ENCODE peak calls at places on chromosomes 13 and 19, in ten cellular contexts. One of them, this sample, is unnamed.

GRCh38 chr19:2012941-2013682 is 2.4 kb downstream of the BTBD2 start:
- DNase-seq in nucleus accumbens: no peak
- DNase-seq in astrocyte of the spinal cord: no peak
- DNase-seq in activated CD8-positive, alpha-beta T cell treated with anti-CD3 and anti-CD28 coated beads, Interleukin-2, amount 10 ng/mL, durations not matched to agents 7 days and 5 days: no peak
- DNase-seq in BE2C: no peak
- DNase-seq in fibroblast of lung: no peak
- DNase-seq in Daoy: no peak
- DNase-seq in stimulated activated naive CD4-positive, alpha-beta T cell: no peak
- DNase-seq in NCI-H526: no peak
- DNase-seq in activated T-cell treated with anti-CD3 and anti-CD28 coated beads, Interleukin-2, amount 50 U/mL, for 48 hours: no peak
- DNase-seq in this sample: no peak

GRCh38 chr19:46967578-46968018 is 52.0 kb upstream of the NPAS1 start:
- DNase-seq in nucleus accumbens: no peak
- DNase-seq in astrocyte of the spinal cord: no peak
- DNase-seq in activated CD8-positive, alpha-beta T cell treated with anti-CD3 and anti-CD28 coated beads, Interleukin-2, amount 10 ng/mL, durations not matched to agents 7 days and 5 days: peak
- DNase-seq in BE2C: no peak
- DNase-seq in fibroblast of lung: no peak
- DNase-seq in Daoy: no peak
- DNase-seq in stimulated activated naive CD4-positive, alpha-beta T cell: no peak
- DNase-seq in NCI-H526: no peak
- DNase-seq in activated T-cell treated with anti-CD3 and anti-CD28 coated beads, Interleukin-2, amount 50 U/mL, for 48 hours: peak
- DNase-seq in this sample: no peak

GRCh38 chr13:27971236-27971645 is 2.1 kb upstream of the CDX2 start:
- DNase-seq in nucleus accumbens: no peak
- DNase-seq in astrocyte of the spinal cord: no peak
- DNase-seq in activated CD8-positive, alpha-beta T cell treated with anti-CD3 and anti-CD28 coated beads, Interleukin-2, amount 10 ng/mL, durations not matched to agents 7 days and 5 days: no peak
- DNase-seq in BE2C: no peak
- DNase-seq in fibroblast of lung: no peak
- DNase-seq in Daoy: no peak
- DNase-seq in stimulated activated naive CD4-positive, alpha-beta T cell: no peak
- DNase-seq in NCI-H526: no peak
- DNase-seq in activated T-cell treated with anti-CD3 and anti-CD28 coated beads, Interleukin-2, amount 50 U/mL, for 48 hours: no peak
- DNase-seq in this sample: no peak

GRCh38 chr19:2618611-2619010 is 83.9 kb downstream of the GNG7 start:
- DNase-seq in nucleus accumbens: no peak
- DNase-seq in astrocyte of the spinal cord: peak
- DNase-seq in activated CD8-positive, alpha-beta T cell treated with anti-CD3 and anti-CD28 coated beads, Interleukin-2, amount 10 ng/mL, durations not matched to agents 7 days and 5 days: peak
- DNase-seq in BE2C: no peak
- DNase-seq in fibroblast of lung: peak
- DNase-seq in Daoy: peak
- DNase-seq in stimulated activated naive CD4-positive, alpha-beta T cell: peak
- DNase-seq in NCI-H526: no peak
- DNase-seq in activated T-cell treated with anti-CD3 and anti-CD28 coated beads, Interleukin-2, amount 50 U/mL, for 48 hours: peak
- DNase-seq in this sample: peak

GRCh38 chr19:15161028-15161984 is 39.5 kb downstream of the NOTCH3 start:
- DNase-seq in nucleus accumbens: no peak
- DNase-seq in astrocyte of the spinal cord: no peak
- DNase-seq in activated CD8-positive, alpha-beta T cell treated with anti-CD3 and anti-CD28 coated beads, Interleukin-2, amount 10 ng/mL, durations not matched to agents 7 days and 5 days: no peak
- DNase-seq in BE2C: peak
- DNase-seq in fibroblast of lung: no peak
- DNase-seq in Daoy: peak
- DNase-seq in stimulated activated naive CD4-positive, alpha-beta T cell: no peak
- DNase-seq in NCI-H526: no peak
- DNase-seq in activated T-cell treated with anti-CD3 and anti-CD28 coated beads, Interleukin-2, amount 50 U/mL, for 48 hours: no peak
- DNase-seq in this sample: no peak

GRCh38 chr19:3275068-3275582 is 50.7 kb downstream of the CELF5 start:
- DNase-seq in nucleus accumbens: peak
- DNase-seq in astrocyte of the spinal cord: no peak
- DNase-seq in activated CD8-positive, alpha-beta T cell treated with anti-CD3 and anti-CD28 coated beads, Interleukin-2, amount 10 ng/mL, durations not matched to agents 7 days and 5 days: peak
- DNase-seq in BE2C: peak
- DNase-seq in fibroblast of lung: no peak
- DNase-seq in Daoy: peak
- DNase-seq in stimulated activated naive CD4-positive, alpha-beta T cell: peak
- DNase-seq in NCI-H526: no peak
- DNase-seq in activated T-cell treated with anti-CD3 and anti-CD28 coated beads, Interleukin-2, amount 50 U/mL, for 48 hours: peak
- DNase-seq in this sample: no peak

GRCh38 chr19:10593820-10594637 is 6.9 kb upstream of the AP1M2 start:
- DNase-seq in nucleus accumbens: peak
- DNase-seq in astrocyte of the spinal cord: no peak
- DNase-seq in activated CD8-positive, alpha-beta T cell treated with anti-CD3 and anti-CD28 coated beads, Interleukin-2, amount 10 ng/mL, durations not matched to agents 7 days and 5 days: no peak
- DNase-seq in BE2C: no peak
- DNase-seq in fibroblast of lung: no peak
- DNase-seq in Daoy: no peak
- DNase-seq in stimulated activated naive CD4-positive, alpha-beta T cell: no peak
- DNase-seq in NCI-H526: no peak
- DNase-seq in activated T-cell treated with anti-CD3 and anti-CD28 coated beads, Interleukin-2, amount 50 U/mL, for 48 hours: no peak
- DNase-seq in this sample: peak

GRCh38 chr19:46719629-46720515 is 3.0 kb upstream of the PRKD2 start:
- DNase-seq in nucleus accumbens: no peak
- DNase-seq in astrocyte of the spinal cord: no peak
- DNase-seq in activated CD8-positive, alpha-beta T cell treated with anti-CD3 and anti-CD28 coated beads, Interleukin-2, amount 10 ng/mL, durations not matched to agents 7 days and 5 days: no peak
- DNase-seq in BE2C: no peak
- DNase-seq in fibroblast of lung: no peak
- DNase-seq in Daoy: no peak
- DNase-seq in stimulated activated naive CD4-positive, alpha-beta T cell: no peak
- DNase-seq in NCI-H526: no peak
- DNase-seq in activated T-cell treated with anti-CD3 and anti-CD28 coated beads, Interleukin-2, amount 50 U/mL, for 48 hours: no peak
- DNase-seq in this sample: no peak

GRCh38 chr19:38744298-38744681 is at the start of gene CAPN12:
- DNase-seq in nucleus accumbens: no peak
- DNase-seq in astrocyte of the spinal cord: no peak
- DNase-seq in activated CD8-positive, alpha-beta T cell treated with anti-CD3 and anti-CD28 coated beads, Interleukin-2, amount 10 ng/mL, durations not matched to agents 7 days and 5 days: no peak
- DNase-seq in BE2C: no peak
- DNase-seq in fibroblast of lung: no peak
- DNase-seq in Daoy: no peak
- DNase-seq in stimulated activated naive CD4-positive, alpha-beta T cell: no peak
- DNase-seq in NCI-H526: no peak
- DNase-seq in activated T-cell treated with anti-CD3 and anti-CD28 coated beads, Interleukin-2, amount 50 U/mL, for 48 hours: no peak
- DNase-seq in this sample: no peak

GRCh38 chr13:23790591-23791170 is 98.5 kb downstream of the MIPEP start:
- DNase-seq in nucleus accumbens: no peak
- DNase-seq in astrocyte of the spinal cord: peak
- DNase-seq in activated CD8-positive, alpha-beta T cell treated with anti-CD3 and anti-CD28 coated beads, Interleukin-2, amount 10 ng/mL, durations not matched to agents 7 days and 5 days: no peak
- DNase-seq in BE2C: no peak
- DNase-seq in fibroblast of lung: peak
- DNase-seq in Daoy: peak
- DNase-seq in stimulated activated naive CD4-positive, alpha-beta T cell: no peak
- DNase-seq in NCI-H526: no peak
- DNase-seq in activated T-cell treated with anti-CD3 and anti-CD28 coated beads, Interleukin-2, amount 50 U/mL, for 48 hours: no peak
- DNase-seq in this sample: peak

GRCh38 chr19:10417598-10418280 is 2.6 kb upstream of the PDE4A start:
- DNase-seq in nucleus accumbens: no peak
- DNase-seq in astrocyte of the spinal cord: no peak
- DNase-seq in activated CD8-positive, alpha-beta T cell treated with anti-CD3 and anti-CD28 coated beads, Interleukin-2, amount 10 ng/mL, durations not matched to agents 7 days and 5 days: peak
- DNase-seq in BE2C: peak
- DNase-seq in fibroblast of lung: no peak
- DNase-seq in Daoy: no peak
- DNase-seq in stimulated activated naive CD4-positive, alpha-beta T cell: no peak
- DNase-seq in NCI-H526: no peak
- DNase-seq in activated T-cell treated with anti-CD3 and anti-CD28 coated beads, Interleukin-2, amount 50 U/mL, for 48 hours: no peak
- DNase-seq in this sample: no peak

GRCh38 chr19:45864629-45865082 is 530 bp downstream of the FOXA3 start:
- DNase-seq in nucleus accumbens: no peak
- DNase-seq in astrocyte of the spinal cord: no peak
- DNase-seq in activated CD8-positive, alpha-beta T cell treated with anti-CD3 and anti-CD28 coated beads, Interleukin-2, amount 10 ng/mL, durations not matched to agents 7 days and 5 days: no peak
- DNase-seq in BE2C: no peak
- DNase-seq in fibroblast of lung: no peak
- DNase-seq in Daoy: no peak
- DNase-seq in stimulated activated naive CD4-positive, alpha-beta T cell: no peak
- DNase-seq in NCI-H526: no peak
- DNase-seq in activated T-cell treated with anti-CD3 and anti-CD28 coated beads, Interleukin-2, amount 50 U/mL, for 48 hours: no peak
- DNase-seq in this sample: no peak

GRCh38 chr13:77952276-77952675 is 33.6 kb upstream of the EDNRB start:
- DNase-seq in nucleus accumbens: no peak
- DNase-seq in astrocyte of the spinal cord: no peak
- DNase-seq in activated CD8-positive, alpha-beta T cell treated with anti-CD3 and anti-CD28 coated beads, Interleukin-2, amount 10 ng/mL, durations not matched to agents 7 days and 5 days: no peak
- DNase-seq in BE2C: no peak
- DNase-seq in fibroblast of lung: no peak
- DNase-seq in Daoy: no peak
- DNase-seq in stimulated activated naive CD4-positive, alpha-beta T cell: no peak
- DNase-seq in NCI-H526: no peak
- DNase-seq in activated T-cell treated with anti-CD3 and anti-CD28 coated beads, Interleukin-2, amount 50 U/mL, for 48 hours: no peak
- DNase-seq in this sample: peak

GRCh38 chr19:34732548-34733255 is 1.3 kb upstream of the ZNF181 start:
- DNase-seq in nucleus accumbens: no peak
- DNase-seq in astrocyte of the spinal cord: no peak
- DNase-seq in activated CD8-positive, alpha-beta T cell treated with anti-CD3 and anti-CD28 coated beads, Interleukin-2, amount 10 ng/mL, durations not matched to agents 7 days and 5 days: no peak
- DNase-seq in BE2C: no peak
- DNase-seq in fibroblast of lung: no peak
- DNase-seq in Daoy: no peak
- DNase-seq in stimulated activated naive CD4-positive, alpha-beta T cell: no peak
- DNase-seq in NCI-H526: peak
- DNase-seq in activated T-cell treated with anti-CD3 and anti-CD28 coated beads, Interleukin-2, amount 50 U/mL, for 48 hours: no peak
- DNase-seq in this sample: no peak

GRCh38 chr13:110244096-110244830 is 62.7 kb downstream of the COL4A1 start:
- DNase-seq in nucleus accumbens: no peak
- DNase-seq in astrocyte of the spinal cord: no peak
- DNase-seq in activated CD8-positive, alpha-beta T cell treated with anti-CD3 and anti-CD28 coated beads, Interleukin-2, amount 10 ng/mL, durations not matched to agents 7 days and 5 days: no peak
- DNase-seq in BE2C: no peak
- DNase-seq in fibroblast of lung: peak
- DNase-seq in Daoy: no peak
- DNase-seq in stimulated activated naive CD4-positive, alpha-beta T cell: no peak
- DNase-seq in NCI-H526: no peak
- DNase-seq in activated T-cell treated with anti-CD3 and anti-CD28 coated beads, Interleukin-2, amount 50 U/mL, for 48 hours: no peak
- DNase-seq in this sample: peak

GRCh38 chr13:70380809-70381208 is 272.6 kb upstream of the KLHL1 start:
- DNase-seq in nucleus accumbens: no peak
- DNase-seq in astrocyte of the spinal cord: no peak
- DNase-seq in activated CD8-positive, alpha-beta T cell treated with anti-CD3 and anti-CD28 coated beads, Interleukin-2, amount 10 ng/mL, durations not matched to agents 7 days and 5 days: no peak
- DNase-seq in BE2C: no peak
- DNase-seq in fibroblast of lung: no peak
- DNase-seq in Daoy: no peak
- DNase-seq in stimulated activated naive CD4-positive, alpha-beta T cell: no peak
- DNase-seq in NCI-H526: peak
- DNase-seq in activated T-cell treated with anti-CD3 and anti-CD28 coated beads, Interleukin-2, amount 50 U/mL, for 48 hours: no peak
- DNase-seq in this sample: no peak

GRCh38 chr19:55464669-55465068 is at the start of gene C19orf85:
- DNase-seq in nucleus accumbens: no peak
- DNase-seq in astrocyte of the spinal cord: no peak
- DNase-seq in activated CD8-positive, alpha-beta T cell treated with anti-CD3 and anti-CD28 coated beads, Interleukin-2, amount 10 ng/mL, durations not matched to agents 7 days and 5 days: no peak
- DNase-seq in BE2C: no peak
- DNase-seq in fibroblast of lung: no peak
- DNase-seq in Daoy: no peak
- DNase-seq in stimulated activated naive CD4-positive, alpha-beta T cell: no peak
- DNase-seq in NCI-H526: no peak
- DNase-seq in activated T-cell treated with anti-CD3 and anti-CD28 coated beads, Interleukin-2, amount 50 U/mL, for 48 hours: no peak
- DNase-seq in this sample: no peak

GRCh38 chr13:75153386-75153785 is 328.6 kb downstream of the TBC1D4 start:
- DNase-seq in nucleus accumbens: no peak
- DNase-seq in astrocyte of the spinal cord: no peak
- DNase-seq in activated CD8-positive, alpha-beta T cell treated with anti-CD3 and anti-CD28 coated beads, Interleukin-2, amount 10 ng/mL, durations not matched to agents 7 days and 5 days: no peak
- DNase-seq in BE2C: no peak
- DNase-seq in fibroblast of lung: no peak
- DNase-seq in Daoy: no peak
- DNase-seq in stimulated activated naive CD4-positive, alpha-beta T cell: no peak
- DNase-seq in NCI-H526: no peak
- DNase-seq in activated T-cell treated with anti-CD3 and anti-CD28 coated beads, Interleukin-2, amount 50 U/mL, for 48 hours: no peak
- DNase-seq in this sample: no peak

GRCh38 chr19:17282488-17283256 is 971 bp downstream of the ANKLE1 start:
- DNase-seq in nucleus accumbens: peak
- DNase-seq in astrocyte of the spinal cord: peak
- DNase-seq in activated CD8-positive, alpha-beta T cell treated with anti-CD3 and anti-CD28 coated beads, Interleukin-2, amount 10 ng/mL, durations not matched to agents 7 days and 5 days: peak
- DNase-seq in BE2C: peak
- DNase-seq in fibroblast of lung: peak
- DNase-seq in Daoy: peak
- DNase-seq in stimulated activated naive CD4-positive, alpha-beta T cell: peak
- DNase-seq in NCI-H526: peak
- DNase-seq in activated T-cell treated with anti-CD3 and anti-CD28 coated beads, Interleukin-2, amount 50 U/mL, for 48 hours: peak
- DNase-seq in this sample: peak

GRCh38 chr19:41437944-41438574 is 1.7 kb downstream of the DMAC2 start:
- DNase-seq in nucleus accumbens: no peak
- DNase-seq in astrocyte of the spinal cord: no peak
- DNase-seq in activated CD8-positive, alpha-beta T cell treated with anti-CD3 and anti-CD28 coated beads, Interleukin-2, amount 10 ng/mL, durations not matched to agents 7 days and 5 days: no peak
- DNase-seq in BE2C: no peak
- DNase-seq in fibroblast of lung: no peak
- DNase-seq in Daoy: no peak
- DNase-seq in stimulated activated naive CD4-positive, alpha-beta T cell: no peak
- DNase-seq in NCI-H526: no peak
- DNase-seq in activated T-cell treated with anti-CD3 and anti-CD28 coated beads, Interleukin-2, amount 50 U/mL, for 48 hours: no peak
- DNase-seq in this sample: no peak

GRCh38 chr19:4278010-4278409 is 1.1 kb upstream of the SHD start:
- DNase-seq in nucleus accumbens: no peak
- DNase-seq in astrocyte of the spinal cord: no peak
- DNase-seq in activated CD8-positive, alpha-beta T cell treated with anti-CD3 and anti-CD28 coated beads, Interleukin-2, amount 10 ng/mL, durations not matched to agents 7 days and 5 days: no peak
- DNase-seq in BE2C: peak
- DNase-seq in fibroblast of lung: no peak
- DNase-seq in Daoy: no peak
- DNase-seq in stimulated activated naive CD4-positive, alpha-beta T cell: no peak
- DNase-seq in NCI-H526: no peak
- DNase-seq in activated T-cell treated with anti-CD3 and anti-CD28 coated beads, Interleukin-2, amount 50 U/mL, for 48 hours: no peak
- DNase-seq in this sample: no peak

GRCh38 chr19:55257461-55258411 is 1.1 kb downstream of the PPP6R1 start:
- DNase-seq in nucleus accumbens: no peak
- DNase-seq in astrocyte of the spinal cord: no peak
- DNase-seq in activated CD8-positive, alpha-beta T cell treated with anti-CD3 and anti-CD28 coated beads, Interleukin-2, amount 10 ng/mL, durations not matched to agents 7 days and 5 days: peak
- DNase-seq in BE2C: no peak
- DNase-seq in fibroblast of lung: no peak
- DNase-seq in Daoy: peak
- DNase-seq in stimulated activated naive CD4-positive, alpha-beta T cell: no peak
- DNase-seq in NCI-H526: no peak
- DNase-seq in activated T-cell treated with anti-CD3 and anti-CD28 coated beads, Interleukin-2, amount 50 U/mL, for 48 hours: peak
- DNase-seq in this sample: no peak

GRCh38 chr13:35768551-35768950 is 292.1 kb upstream of the MAB21L1 start:
- DNase-seq in nucleus accumbens: no peak
- DNase-seq in astrocyte of the spinal cord: peak
- DNase-seq in activated CD8-positive, alpha-beta T cell treated with anti-CD3 and anti-CD28 coated beads, Interleukin-2, amount 10 ng/mL, durations not matched to agents 7 days and 5 days: no peak
- DNase-seq in BE2C: no peak
- DNase-seq in fibroblast of lung: peak
- DNase-seq in Daoy: no peak
- DNase-seq in stimulated activated naive CD4-positive, alpha-beta T cell: no peak
- DNase-seq in NCI-H526: no peak
- DNase-seq in activated T-cell treated with anti-CD3 and anti-CD28 coated beads, Interleukin-2, amount 50 U/mL, for 48 hours: no peak
- DNase-seq in this sample: peak

GRCh38 chr19:18439025-18439909 is 1.3 kb upstream of the ISYNA1 start:
- DNase-seq in nucleus accumbens: no peak
- DNase-seq in astrocyte of the spinal cord: no peak
- DNase-seq in activated CD8-positive, alpha-beta T cell treated with anti-CD3 and anti-CD28 coated beads, Interleukin-2, amount 10 ng/mL, durations not matched to agents 7 days and 5 days: no peak
- DNase-seq in BE2C: no peak
- DNase-seq in fibroblast of lung: no peak
- DNase-seq in Daoy: peak
- DNase-seq in stimulated activated naive CD4-positive, alpha-beta T cell: no peak
- DNase-seq in NCI-H526: no peak
- DNase-seq in activated T-cell treated with anti-CD3 and anti-CD28 coated beads, Interleukin-2, amount 50 U/mL, for 48 hours: no peak
- DNase-seq in this sample: peak

GRCh38 chr19:54207908-54208783 is 7.5 kb downstream of the RPS9 start:
- DNase-seq in nucleus accumbens: peak
- DNase-seq in astrocyte of the spinal cord: peak
- DNase-seq in activated CD8-positive, alpha-beta T cell treated with anti-CD3 and anti-CD28 coated beads, Interleukin-2, amount 10 ng/mL, durations not matched to agents 7 days and 5 days: no peak
- DNase-seq in BE2C: no peak
- DNase-seq in fibroblast of lung: peak
- DNase-seq in Daoy: peak
- DNase-seq in stimulated activated naive CD4-positive, alpha-beta T cell: peak
- DNase-seq in NCI-H526: no peak
- DNase-seq in activated T-cell treated with anti-CD3 and anti-CD28 coated beads, Interleukin-2, amount 50 U/mL, for 48 hours: peak
- DNase-seq in this sample: peak

GRCh38 chr13:20461481-20461859 is 64.2 kb downstream of the CRYL1 start:
- DNase-seq in nucleus accumbens: no peak
- DNase-seq in astrocyte of the spinal cord: peak
- DNase-seq in activated CD8-positive, alpha-beta T cell treated with anti-CD3 and anti-CD28 coated beads, Interleukin-2, amount 10 ng/mL, durations not matched to agents 7 days and 5 days: no peak
- DNase-seq in BE2C: no peak
- DNase-seq in fibroblast of lung: no peak
- DNase-seq in Daoy: peak
- DNase-seq in stimulated activated naive CD4-positive, alpha-beta T cell: no peak
- DNase-seq in NCI-H526: no peak
- DNase-seq in activated T-cell treated with anti-CD3 and anti-CD28 coated beads, Interleukin-2, amount 50 U/mL, for 48 hours: peak
- DNase-seq in this sample: no peak

GRCh38 chr13:87208636-87209035 is 462.5 kb upstream of the SLITRK5 start:
- DNase-seq in nucleus accumbens: no peak
- DNase-seq in astrocyte of the spinal cord: no peak
- DNase-seq in activated CD8-positive, alpha-beta T cell treated with anti-CD3 and anti-CD28 coated beads, Interleukin-2, amount 10 ng/mL, durations not matched to agents 7 days and 5 days: no peak
- DNase-seq in BE2C: no peak
- DNase-seq in fibroblast of lung: no peak
- DNase-seq in Daoy: no peak
- DNase-seq in stimulated activated naive CD4-positive, alpha-beta T cell: no peak
- DNase-seq in NCI-H526: no peak
- DNase-seq in activated T-cell treated with anti-CD3 and anti-CD28 coated beads, Interleukin-2, amount 50 U/mL, for 48 hours: no peak
- DNase-seq in this sample: no peak

GRCh38 chr13:72565893-72566292 is 161.5 kb downstream of the MZT1 start:
- DNase-seq in nucleus accumbens: no peak
- DNase-seq in astrocyte of the spinal cord: peak
- DNase-seq in activated CD8-positive, alpha-beta T cell treated with anti-CD3 and anti-CD28 coated beads, Interleukin-2, amount 10 ng/mL, durations not matched to agents 7 days and 5 days: no peak
- DNase-seq in BE2C: peak
- DNase-seq in fibroblast of lung: peak
- DNase-seq in Daoy: no peak
- DNase-seq in stimulated activated naive CD4-positive, alpha-beta T cell: no peak
- DNase-seq in NCI-H526: peak
- DNase-seq in activated T-cell treated with anti-CD3 and anti-CD28 coated beads, Interleukin-2, amount 50 U/mL, for 48 hours: no peak
- DNase-seq in this sample: no peak

This sample was measured in fibroblast of gingiva.